ENCODE peak calls at places on chromosomes 6 and 20, in four cellular contexts. D is fibroblast of lung, X is WERI-Rb-1, C is foreskin fibroblast. O is an unnamed sample.

GRCh38 chr6:28587011-28587745 is 61.5 kb downstream of the GPX5 start:
- DNase-seq in D (peak; percentile 45), X (peak; percentile 96), C (peak; percentile 69), O (no peak)

GRCh38 chr20:45052698-45053440 is 48.1 kb downstream of the KCNS1 start:
- DNase-seq in D (peak; percentile 30), X (no peak), C (peak; percentile 79), O (peak; percentile 94)

GRCh38 chr6:109202409-109203264 is 107.3 kb downstream of the CEP57L1 start:
- DNase-seq in D (no peak), X (no peak), C (no peak), O (no peak)

GRCh38 chr6:21045135-21045616 is 510.9 kb downstream of the CDKAL1 start:
- DNase-seq in D (no peak), X (no peak), C (no peak), O (no peak)

GRCh38 chr6:79269877-79270276 is 35.4 kb upstream of the HMGN3 start:
- DNase-seq in D (peak; percentile 77), X (no peak), C (peak; percentile 74), O (peak; percentile 82)

GRCh38 chr20:53708129-53708968 is 114.7 kb upstream of the ZNF217 start:
- DNase-seq in D (peak; percentile 53), X (no peak), C (peak; percentile 63), O (peak; percentile 87)

GRCh38 chr20:20658871-20659415 is 53.5 kb downstream of the RALGAPA2 start:
- DNase-seq in D (no peak), X (no peak), C (no peak), O (no peak)

GRCh38 chr20:56511926-56512325 is 12.6 kb upstream of the FAM209A start:
- DNase-seq in D (no peak), X (no peak), C (no peak), O (no peak)

GRCh38 chr6:63795006-63795405 is 159.4 kb downstream of the PHF3 start:
- DNase-seq in D (no peak), X (no peak), C (peak; percentile 36), O (no peak)

GRCh38 chr6:70236304-70236703 is 66.6 kb downstream of the COL9A1 start:
- DNase-seq in D (no peak), X (no peak), C (no peak), O (no peak)

GRCh38 chr20:43220612-43221011 is 30.9 kb upstream of the PTPRT start:
- DNase-seq in D (no peak), X (no peak), C (no peak), O (peak; percentile 29)

GRCh38 chr20:54058420-54059139 is 11.8 kb downstream of the BCAS1 start:
- DNase-seq in D (no peak), X (no peak), C (no peak), O (no peak)

GRCh38 chr6:160362556-160362955 is 14.4 kb downstream of the SLC22A3 start:
- DNase-seq in D (no peak), X (no peak), C (no peak), O (no peak)

GRCh38 chr20:59412251-59412650 is 111.8 kb downstream of the EDN3 start:
- DNase-seq in D (no peak), X (no peak), C (no peak), O (no peak)

GRCh38 chr6:34341481-34341971 is 50.9 kb downstream of the NUDT3 start:
- DNase-seq in D (peak; percentile 70), X (no peak), C (peak; percentile 50), O (no peak)

GRCh38 chr20:63032026-63032800 is 25.4 kb upstream of the BHLHE23 start:
- DNase-seq in D (no peak), X (no peak), C (no peak), O (no peak)

GRCh38 chr6:39256294-39256693 is 27.0 kb upstream of the KCNK5 start:
- DNase-seq in D (no peak), X (no peak), C (no peak), O (no peak)

GRCh38 chr20:20611165-20611564 is 101.3 kb downstream of the RALGAPA2 start:
- DNase-seq in D (peak; percentile 21), X (no peak), C (peak; percentile 4), O (no peak)

GRCh38 chr20:41697861-41698559 is 79.8 kb upstream of the CHD6 start:
- DNase-seq in D (peak; percentile 42), X (peak; percentile 16), C (peak; percentile 65), O (peak; percentile 6)

GRCh38 chr6:151014404-151015150 is 149.1 kb downstream of the MTHFD1L start:
- DNase-seq in D (peak; percentile 80), X (peak; percentile 75), C (peak; percentile 82), O (peak; percentile 46)

GRCh38 chr6:4420160-4420865 is 284.9 kb upstream of the ECI2 start:
- DNase-seq in D (no peak), X (no peak), C (no peak), O (no peak)

GRCh38 chr6:5457983-5458683 is 196.8 kb downstream of the FARS2 start:
- DNase-seq in D (no peak), X (no peak), C (peak; percentile 43), O (no peak)

GRCh38 chr6:123515715-123516114 is 121.0 kb downstream of the TRDN start:
- DNase-seq in D (peak; percentile 9), X (no peak), C (no peak), O (no peak)

GRCh38 chr6:44338228-44339122 is 4.0 kb upstream of the SPATS1 start:
- DNase-seq in D (peak; percentile 63), X (peak; percentile 87), C (peak; percentile 77), O (peak; percentile 31)

GRCh38 chr20:58618694-58619540 is 32.2 kb upstream of the STX16 start:
- DNase-seq in D (peak; percentile 85), X (no peak), C (peak; percentile 64), O (peak; percentile 90)

GRCh38 chr6:73231986-73232391 is 6.7 kb upstream of the KHDC1L start:
- DNase-seq in D (no peak), X (no peak), C (no peak), O (no peak)

GRCh38 chr6:148147431-148147830 is 195.2 kb upstream of the SASH1 start:
- DNase-seq in D (no peak), X (no peak), C (no peak), O (no peak)

GRCh38 chr20:57751411-57751810 is 41.6 kb upstream of the PMEPA1 start:
- DNase-seq in D (no peak), X (no peak), C (no peak), O (no peak)

GRCh38 chr6:28884423-28885148 is 39.2 kb downstream of the TRIM27 start:
- DNase-seq in D (no peak), X (peak; percentile 43), C (no peak), O (no peak)

DNA sequence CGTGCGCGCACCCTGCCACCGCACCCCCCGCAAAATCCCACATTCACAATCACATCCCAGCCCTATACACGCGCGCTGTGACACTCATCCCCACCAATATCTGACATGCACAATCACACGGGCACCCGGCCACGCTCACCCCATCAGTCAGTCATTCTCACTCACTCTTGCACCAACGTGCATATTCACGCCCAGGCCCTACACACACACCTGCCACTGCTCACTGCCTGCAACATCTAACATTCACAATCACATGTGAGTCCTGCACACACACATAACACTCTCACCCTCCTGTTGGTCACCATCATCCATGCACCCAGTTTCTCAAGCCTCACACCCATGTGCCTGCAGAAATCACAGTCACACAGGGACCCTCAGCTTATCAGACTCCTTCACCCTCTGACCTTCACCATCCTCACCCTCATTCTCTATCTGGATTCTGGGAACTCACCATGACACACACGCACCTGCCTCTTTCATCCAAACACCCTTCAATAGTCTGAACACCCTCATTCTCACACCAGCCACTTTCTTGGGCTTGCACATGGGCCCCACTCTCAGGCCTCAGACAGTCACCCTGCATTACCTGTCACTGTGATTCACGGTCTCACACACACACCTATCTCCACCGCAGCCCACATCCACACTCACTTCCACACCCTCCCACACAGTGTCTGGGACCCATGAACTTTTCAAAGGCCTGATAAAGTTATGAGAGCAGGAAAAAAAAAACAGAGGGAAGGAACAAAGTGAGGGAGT is 748 bp upstream of the ATP9A start:
- DNase-seq in D (no peak), X (no peak), C (no peak), O (no peak)
- H3K4me3 ChIP-seq in D (no peak overlapping the region), X (peak overlapping the region; percentile 29), C (peak overlapping the region; percentile 9), O (peak overlapping the region; percentile 20)

GRCh38 chr6:145042559-145042958 is 692.8 kb downstream of the EPM2A start:
- DNase-seq in D (no peak), X (peak; percentile 15), C (no peak), O (no peak)
- TF ChIP-seq CTCF in D (no peak), X (no peak), C (no peak), O (no peak)

GRCh38 chr6:41548841-41549642 is 2.9 kb downstream of the FOXP4 start:
- DNase-seq in D (no peak), X (no peak), C (no peak), O (no peak)

GRCh38 chr6:41549673-41550072 is 3.5 kb downstream of the FOXP4 start:
- DNase-seq in D (no peak), X (no peak), C (no peak), O (no peak)

GRCh38 chr6:41546866-41547798 is 951 bp downstream of the FOXP4 start:
- DNase-seq in D (peak; percentile 34), X (peak; percentile 49), C (peak; percentile 70), O (no peak)

GRCh38 chr6:41547799-41548097 is 1.6 kb downstream of the FOXP4 start:
- DNase-seq in D (no peak), X (no peak), C (no peak), O (no peak)

DNA sequence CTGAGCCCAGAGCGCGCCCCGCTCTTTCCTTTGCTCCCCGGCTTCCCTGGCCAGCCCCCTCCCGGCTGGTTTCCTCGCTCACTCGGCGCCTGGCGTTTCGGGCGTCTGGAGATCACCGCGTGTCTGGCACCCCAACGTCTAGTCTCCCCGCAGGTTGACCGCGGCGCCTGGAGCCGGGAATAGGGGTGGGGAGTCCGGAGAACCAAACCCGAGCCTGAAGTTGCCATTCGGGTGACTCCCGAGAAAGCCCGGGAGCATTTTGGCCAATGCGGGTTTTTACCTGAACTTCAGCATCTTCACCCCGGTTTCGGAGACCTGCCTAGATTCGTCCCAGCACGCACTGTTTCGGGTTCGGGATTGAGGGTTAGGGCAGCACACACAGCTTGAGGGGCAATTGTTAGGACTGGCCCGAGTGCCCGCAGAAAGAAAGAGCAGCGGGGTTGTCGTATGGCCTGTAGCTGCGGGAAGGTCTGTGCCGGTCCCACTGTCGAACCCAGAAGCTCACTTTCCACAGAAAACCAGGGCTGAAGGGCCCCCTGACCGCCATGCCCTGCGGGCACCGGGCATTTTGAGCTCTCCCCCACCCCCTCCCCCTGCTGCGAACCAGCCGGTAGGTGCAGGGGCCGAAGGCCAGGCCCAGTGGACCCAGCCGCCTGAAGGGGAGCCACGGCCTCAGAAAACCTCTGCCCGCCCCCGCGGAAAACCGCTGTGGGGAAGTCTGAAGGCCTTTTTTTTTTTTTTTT is 2.1 kb downstream of the FOXP4 start:
- DNase-seq in D (no peak), X (no peak), C (no peak), O (no peak)
- H3K4me3 ChIP-seq in D (peak overlapping the region; percentile 81), X (no peak overlapping the region), C (peak overlapping the region; percentile 57), O (peak overlapping the region; percentile 88)

GRCh38 chr6:159170999-159171712 is 2.0 kb downstream of the FNDC1 start:
- DNase-seq in D (peak; percentile 60), X (no peak), C (peak; percentile 87), O (peak; percentile 78)

GRCh38 chr6:159169557-159170332 is 545 bp downstream of the FNDC1 start:
- DNase-seq in D (peak; percentile 21), X (peak; percentile 54), C (peak; percentile 70), O (peak; percentile 37)

GRCh38 chr6:159168536-159169192 is 536 bp upstream of the FNDC1 start:
- DNase-seq in D (peak; percentile 49), X (peak; percentile 81), C (peak; percentile 79), O (no peak)

GRCh38 chr6:159170333-159170672 is 1.1 kb downstream of the FNDC1 start:
- DNase-seq in D (no peak), X (no peak), C (no peak), O (peak; percentile 46)

DNA sequence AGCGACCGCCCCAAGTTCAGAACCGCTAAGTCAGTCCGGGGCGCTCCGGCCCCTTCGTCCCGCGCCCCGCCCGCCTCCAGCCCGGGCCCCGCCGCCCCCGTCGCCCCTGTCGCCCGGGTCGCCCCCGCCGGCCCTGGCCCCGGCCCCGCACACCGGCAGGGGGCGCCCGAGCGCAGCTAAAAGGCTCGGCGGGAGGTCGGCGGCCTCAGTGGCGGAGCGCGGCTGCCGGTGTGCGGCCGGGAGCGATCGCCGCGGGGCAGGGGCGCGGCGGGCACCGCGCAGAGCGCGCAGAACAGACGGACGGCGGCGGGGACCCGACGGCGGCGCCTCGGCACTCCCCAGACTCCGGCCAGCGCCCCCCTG is at the start of gene FNDC1:
- DNase-seq in D (no peak), X (peak; percentile 52), C (peak; percentile 60), O (no peak)
- TF ChIP-seq CTCF in D (no peak), X (peak; percentile 55), C (no peak), O (no peak)